ENCODE peak calls at places on chromosome 1, in seven cellular contexts. F is DMS153; T is CD8-positive, alpha-beta T cell; X is AG08395; E is colonic mucosa; S is T follicular helper cell; K is LoVo. Z is an unnamed sample.

GRCh38 chr1:107004421-107004820 is 52.1 kb upstream of the PRMT6 start:
- DNase-seq in F (no peak), T (no peak), X (no peak), E (no peak), S (no peak), K (no peak), Z (no peak)

GRCh38 chr1:65254320-65255087 is 54.8 kb upstream of the DNAJC6 start:
- DNase-seq in F (peak), T (peak), X (peak), E (peak), S (peak), K (peak), Z (peak)

GRCh38 chr1:1183833-1184775 is 10.4 kb downstream of the TTLL10 start:
- DNase-seq in F (no peak), T (peak), X (no peak), E (no peak), S (no peak), K (no peak), Z (no peak)

GRCh38 chr1:225870883-225871282 is 11.3 kb downstream of the TMEM63A start:
- DNase-seq in F (peak), T (no peak), X (no peak), E (no peak), S (no peak), K (no peak), Z (no peak)

GRCh38 chr1:178411756-178412399 is 84.9 kb downstream of the CLEC20A start:
- DNase-seq in F (no peak), T (no peak), X (no peak), E (no peak), S (no peak), K (no peak), Z (no peak)

GRCh38 chr1:44524655-44525530 is 119.8 kb downstream of the RNF220 start:
- DNase-seq in F (no peak), T (no peak), X (no peak), E (no peak), S (no peak), K (no peak), Z (no peak)

GRCh38 chr1:203173566-203173965 is 2.1 kb downstream of the MYBPH start:
- DNase-seq in F (peak), T (no peak), X (no peak), E (no peak), S (no peak), K (no peak), Z (no peak)

GRCh38 chr1:156096640-156097391 is 14.6 kb upstream of the MEX3A start:
- DNase-seq in F (peak), T (peak), X (peak), E (peak), S (peak), K (peak), Z (peak)

Z was measured in COLO829.